ENCODE peak calls at places on chromosomes 11 and 22, in eight cellular contexts. H is NCI-H1105; M is left ventricle myocardium superior; V is HFFc6; J is breast epithelium; P is activated CD8-positive, alpha-beta memory T cell treated with anti-CD3 and anti-CD28 coated beads for 48 hours; S is activated CD4-positive, alpha-beta T cell treated with anti-CD3 and anti-CD28 coated beads, Interleukin-2, amount 50 U/mL, for 48 hours; D is psoas muscle. K is an unnamed sample.

GRCh38 chr11:69896250-69896649 is 77.0 kb upstream of the FGF3 start:
- DNase-seq in H (no peak), S (no peak), P (no peak), V (no peak), J (no peak), D (no peak), M (no peak), K (no peak)

GRCh38 chr11:122756417-122756816 is 81.9 kb upstream of the CRTAM start:
- DNase-seq in S (no peak), V (no peak), P (no peak), H (no peak), D (no peak), M (peak; percentile 52), J (no peak), K (no peak)

GRCh38 chr11:79414644-79415317 is 26.0 kb downstream of the TENM4 start:
- DNase-seq in V (peak; percentile 73), D (peak; percentile 55), J (no peak), M (no peak), S (no peak), P (no peak), H (no peak), K (no peak)

GRCh38 chr11:94184861-94185260 is 56.2 kb downstream of the PANX1 start:
- DNase-seq in P (no peak), M (no peak), J (no peak), S (no peak), D (no peak), V (no peak), H (no peak), K (no peak)

GRCh38 chr22:24758164-24758799 is 16.2 kb downstream of the PIWIL3 start:
- DNase-seq in H (peak; percentile 27), V (peak; percentile 12), S (peak; percentile 68), J (no peak), P (peak; percentile 22), D (no peak), M (peak; percentile 48), K (peak; percentile 39)

GRCh38 chr11:114773541-114774338 is 95.4 kb downstream of the NXPE2 start:
- DNase-seq in V (no peak), J (no peak), H (no peak), S (no peak), M (no peak), D (no peak), P (no peak), K (no peak)

GRCh38 chr11:44648109-44648508 is 78.7 kb upstream of the TSPAN18 start:
- DNase-seq in H (no peak), J (no peak), D (no peak), M (no peak), S (no peak), P (no peak), V (no peak), K (no peak)

GRCh38 chr11:62392944-62393628 is 25.7 kb upstream of the SCGB1A1 start:
- DNase-seq in J (peak; percentile 34), D (no peak), S (no peak), H (no peak), P (no peak), M (no peak), V (no peak), K (peak; percentile 43)

GRCh38 chr22:24370426-24370825 is 57.0 kb upstream of the ADORA2A start:
- DNase-seq in D (no peak), S (no peak), P (no peak), J (no peak), V (no peak), M (no peak), H (no peak), K (no peak)

GRCh38 chr11:92130432-92130831 is 94.2 kb upstream of the FAT3 start:
- DNase-seq in S (no peak), H (no peak), D (no peak), J (no peak), V (peak; percentile 42), P (no peak), M (no peak), K (no peak)

GRCh38 chr11:101718406-101718805 is 134.6 kb upstream of the TRPC6 start:
- DNase-seq in H (no peak), V (no peak), S (no peak), M (no peak), J (no peak), D (no peak), P (no peak), K (no peak)

GRCh38 chr11:69382131-69383128 is 88.5 kb downstream of the MYEOV start:
- DNase-seq in D (peak; percentile 64), V (no peak), P (no peak), S (no peak), M (peak; percentile 64), J (peak; percentile 43), H (no peak), K (peak; percentile 70)

GRCh38 chr11:122691751-122692150 is 36.2 kb downstream of the UBASH3B start:
- DNase-seq in S (no peak), V (no peak), D (no peak), P (no peak), J (no peak), H (no peak), M (no peak), K (no peak)

GRCh38 chr11:77040889-77041288 is 6.7 kb downstream of the B3GNT6 start:
- DNase-seq in S (no peak), V (no peak), D (no peak), P (no peak), J (no peak), M (no peak), H (no peak), K (no peak)

GRCh38 chr11:82869657-82870056 is 30.6 kb downstream of the PRCP start:
- DNase-seq in J (no peak), P (no peak), M (no peak), S (no peak), D (no peak), V (no peak), H (no peak), K (no peak)

GRCh38 chr22:31425331-31426050 is 26.1 kb downstream of the DRG1 start:
- DNase-seq in M (no peak), S (no peak), J (no peak), P (no peak), H (no peak), V (peak; percentile 46), D (no peak), K (no peak)

GRCh38 chr11:70433526-70433925 is 35.2 kb downstream of the CTTN start:
- DNase-seq in H (no peak), M (peak; percentile 7), P (no peak), J (no peak), D (no peak), S (no peak), V (no peak), K (no peak)

GRCh38 chr22:20268350-20269012 is 363 bp upstream of the RTN4R start:
- DNase-seq in V (no peak), D (peak; percentile 73), J (no peak), H (no peak), P (peak; percentile 26), M (peak; percentile 83), S (peak; percentile 65), K (peak; percentile 8)

GRCh38 chr11:117178210-117179034 is at the start of gene SIDT2:
- DNase-seq in J (peak; percentile 90), S (peak; percentile 92), P (peak; percentile 50), D (peak; percentile 97), H (peak; percentile 94), V (peak; percentile 85), M (peak; percentile 97), K (peak; percentile 81)

GRCh38 chr22:30277547-30278344 is 11.1 kb upstream of the OSM start:
- DNase-seq in J (no peak), H (no peak), V (peak; percentile 23), S (no peak), D (no peak), P (no peak), M (no peak), K (no peak)

GRCh38 chr11:119673389-119674336 is 55.3 kb downstream of the NECTIN1 start:
- DNase-seq in D (no peak), M (no peak), H (no peak), P (no peak), J (no peak), V (no peak), S (peak; percentile 47), K (no peak)

GRCh38 chr22:45870011-45870410 is 107.0 kb downstream of the WNT7B start:
- DNase-seq in J (no peak), P (no peak), M (no peak), H (no peak), V (no peak), S (no peak), D (no peak), K (no peak)

GRCh38 chr11:128179049-128179448 is 408.3 kb downstream of the ETS1 start:
- DNase-seq in M (no peak), S (no peak), J (no peak), H (peak; percentile 47), D (no peak), V (no peak), P (no peak), K (no peak)

GRCh38 chr11:20131744-20132666 is 28.3 kb downstream of the DBX1 start:
- DNase-seq in D (peak; percentile 60), M (peak; percentile 67), P (peak; percentile 32), J (peak; percentile 67), V (peak; percentile 43), S (peak; percentile 69), H (no peak), K (no peak)

GRCh38 chr11:63406458-63406857 is 36.9 kb downstream of the SLC22A9 start:
- DNase-seq in J (no peak), P (no peak), D (no peak), M (no peak), S (no peak), V (no peak), H (no peak), K (no peak)

GRCh38 chr11:73217131-73217809 is 811 bp upstream of the P2RY2 start:
- DNase-seq in D (peak; percentile 84), H (no peak), S (no peak), J (no peak), V (no peak), P (no peak), M (peak; percentile 47), K (no peak)

GRCh38 chr22:19995611-19996339 is 20.8 kb downstream of the ARVCF start:
- DNase-seq in S (no peak), V (no peak), D (peak; percentile 47), P (no peak), H (no peak), M (peak; percentile 28), J (no peak), K (no peak)

GRCh38 chr11:6238902-6239301 is at the start of gene CNGA4:
- DNase-seq in J (no peak), V (no peak), M (no peak), H (no peak), D (no peak), S (no peak), P (no peak), K (no peak)

GRCh38 chr11:43830928-43831440 is 49.6 kb upstream of the ALKBH3 start:
- DNase-seq in P (no peak), D (peak; percentile 59), V (peak; percentile 100), H (no peak), M (no peak), J (no peak), S (peak; percentile 64), K (peak; percentile 98)

GRCh38 chr11:107259826-107260225 is 197.8 kb downstream of the CWF19L2 start:
- DNase-seq in J (no peak), S (no peak), V (no peak), D (no peak), M (no peak), P (no peak), H (no peak), K (no peak)